ENCODE peak calls at places on chromosomes 16 and 17, in six cellular contexts. G is lung, D is HCT116, F is fibroblast of lung, Y is OCI-LY7, M is cardiac muscle cell. X is an unnamed sample.
A peak's percentile ranks its signal among the peaks of the same experiment; 100 is the strongest.

GRCh38 chr16:81678326-81679095 is 100.6 kb upstream of the PLCG2 start:
- DNase-seq in M (no peak), F (no peak), G (no peak), Y (no peak), D (no peak), X (no peak)

GRCh38 chr16:3054965-3055733 is 8.8 kb downstream of the MMP25 start:
- DNase-seq in D (no peak), M (no peak), G (no peak), F (no peak), Y (peak; percentile 72), X (no peak)

GRCh38 chr16:86882586-86883280 is 304.4 kb downstream of the FOXL1 start:
- DNase-seq in G (no peak), Y (no peak), D (no peak), F (peak; percentile 73), M (peak; percentile 58), X (no peak)

GRCh38 chr17:73301359-73301758 is 10.4 kb downstream of the CDC42EP4 start:
- DNase-seq in D (no peak), Y (no peak), F (no peak), G (no peak), M (no peak), X (no peak)

GRCh38 chr16:50668368-50669008 is 12.6 kb downstream of the SNX20 start:
- DNase-seq in Y (no peak), F (no peak), G (peak; percentile 61), M (no peak), D (no peak), X (no peak)

GRCh38 chr17:79026345-79027273 is 2.6 kb downstream of the C1QTNF1 start:
- DNase-seq in F (peak; percentile 74), G (no peak), D (peak; percentile 61), Y (no peak), M (no peak), X (peak; percentile 74)

GRCh38 chr17:76053230-76054111 is 18.8 kb downstream of the SRP68 start:
- DNase-seq in M (peak; percentile 71), Y (no peak), F (peak; percentile 58), G (peak; percentile 72), D (peak; percentile 80), X (no peak)

GRCh38 chr17:66462010-66462409 is 159.6 kb downstream of the PRKCA start:
- DNase-seq in F (peak; percentile 43), G (no peak), Y (no peak), M (no peak), D (no peak), X (peak; percentile 59)

GRCh38 chr17:16488572-16488997 is 3.4 kb downstream of the LRRC75A start:
- DNase-seq in D (no peak), Y (peak; percentile 18), G (no peak), F (no peak), M (peak; percentile 59), X (peak; percentile 68)

GRCh38 chr17:37147301-37147812 is 198.6 kb downstream of the AATF start:
- DNase-seq in F (no peak), G (no peak), D (no peak), Y (peak; percentile 69), M (no peak), X (no peak)

GRCh38 chr17:65356524-65356923 is 204.9 kb downstream of the AXIN2 start:
- DNase-seq in Y (no peak), F (no peak), D (no peak), M (no peak), G (no peak), X (no peak)

GRCh38 chr17:79915850-79916430 is 76.7 kb upstream of the CBX4 start:
- DNase-seq in G (peak; percentile 67), Y (peak; percentile 51), F (peak; percentile 55), D (peak; percentile 72), M (peak; percentile 34), X (peak; percentile 85)

GRCh38 chr17:77388384-77389306 is 247.9 kb downstream of the SEC14L1 start:
- DNase-seq in M (no peak), F (no peak), Y (no peak), G (no peak), D (no peak), X (no peak)

GRCh38 chr17:68289936-68290267 is 1.0 kb downstream of the SLC16A6 start:
- DNase-seq in D (no peak), Y (no peak), M (no peak), F (no peak), G (no peak), X (no peak)

GRCh38 chr16:16138034-16138635 is 85.2 kb downstream of the ABCC6 start:
- DNase-seq in F (no peak), D (no peak), Y (no peak), M (no peak), G (no peak), X (no peak)

GRCh38 chr16:26816885-26817571 is 249.7 kb upstream of the C16orf82 start:
- DNase-seq in Y (no peak), D (no peak), F (peak; percentile 82), M (no peak), G (no peak), X (no peak)

GRCh38 chr17:73957564-73957963 is 245.9 kb upstream of the RPL38 start:
- DNase-seq in G (no peak), M (no peak), Y (no peak), D (no peak), F (no peak), X (peak; percentile 44)

GRCh38 chr16:88764913-88765349 is 20.1 kb downstream of the PIEZO1 start:
- DNase-seq in F (no peak), D (no peak), G (peak; percentile 83), M (peak; percentile 52), Y (no peak), X (no peak)

GRCh38 chr17:42555122-42555622 is 2.4 kb downstream of the HSD17B1 start:
- DNase-seq in F (no peak), Y (no peak), D (no peak), G (no peak), M (no peak), X (no peak)

GRCh38 chr17:37541880-37542675 is 52.4 kb downstream of the DUSP14 start:
- DNase-seq in Y (no peak), M (no peak), F (peak; percentile 80), G (no peak), D (no peak), X (no peak)

GRCh38 chr16:85335584-85336492 is 223.6 kb upstream of the CIBAR2 start:
- DNase-seq in Y (no peak), F (peak; percentile 42), G (no peak), D (no peak), M (no peak), X (peak; percentile 72)

GRCh38 chr17:20098314-20098713 is 89.2 kb downstream of the SPECC1 start:
- DNase-seq in Y (no peak), M (no peak), D (no peak), G (no peak), F (no peak), X (no peak)

GRCh38 chr17:14784997-14785696 is 480.0 kb downstream of the PMP22 start:
- DNase-seq in D (no peak), G (no peak), M (no peak), F (no peak), Y (peak; percentile 65), X (no peak)

GRCh38 chr16:68402748-68403040 is 45.6 kb downstream of the SMPD3 start:
- DNase-seq in G (no peak), M (no peak), F (no peak), D (no peak), Y (no peak), X (no peak)

GRCh38 chr16:16092925-16093624 is 130.2 kb downstream of the ABCC6 start:
- DNase-seq in M (no peak), Y (no peak), D (no peak), G (peak; percentile 32), F (peak; percentile 86), X (no peak)

GRCh38 chr16:11327277-11328171 is 17.7 kb upstream of the RMI2 start:
- DNase-seq in M (no peak), F (no peak), Y (peak; percentile 44), G (no peak), D (no peak), X (peak; percentile 66)

GRCh38 chr17:79798296-79799173 is 1.7 kb upstream of the CBX8 start:
- DNase-seq in G (no peak), F (no peak), M (no peak), Y (no peak), D (no peak), X (no peak)

GRCh38 chr16:50945136-50945535 is 203.2 kb downstream of the CYLD start:
- DNase-seq in G (no peak), F (no peak), D (no peak), Y (no peak), M (peak; percentile 14), X (no peak)

GRCh38 chr17:2237960-2238359 is 65.6 kb downstream of the SMG6 start:
- DNase-seq in Y (no peak), F (no peak), G (no peak), M (no peak), D (no peak), X (no peak)
- H3K36me3 ChIP-seq in Y (peaks cover 38% of the 10 kb centered on the region), F (no peaks in the 10 kb centered on the region), G (peaks cover 3% of the 10 kb centered on the region), M (peaks cover 3% of the 10 kb centered on the region), D (peaks cover 5% of the 10 kb centered on the region), X (no peaks in the 10 kb centered on the region)

GRCh38 chr16:4538067-4538385 is 547 bp downstream of the CDIP1 start:
- DNase-seq in D (no peak), F (no peak), G (no peak), M (no peak), Y (no peak), X (no peak)

GRCh38 chr16:4537376-4538066 is 1.1 kb downstream of the CDIP1 start:
- DNase-seq in F (no peak), G (no peak), M (peak; percentile 35), Y (no peak), D (no peak), X (peak; percentile 59)

GRCh38 chr16:4535627-4536108 is 2.9 kb downstream of the CDIP1 start:
- DNase-seq in M (no peak), Y (no peak), D (no peak), G (no peak), F (no peak), X (no peak)

GRCh38 chr16:4538386-4539235 is at the start of gene CDIP1:
- DNase-seq in G (peak; percentile 97), F (peak; percentile 96), M (peak; percentile 95), D (peak; percentile 89), Y (peak; percentile 97), X (peak; percentile 98)

DNA sequence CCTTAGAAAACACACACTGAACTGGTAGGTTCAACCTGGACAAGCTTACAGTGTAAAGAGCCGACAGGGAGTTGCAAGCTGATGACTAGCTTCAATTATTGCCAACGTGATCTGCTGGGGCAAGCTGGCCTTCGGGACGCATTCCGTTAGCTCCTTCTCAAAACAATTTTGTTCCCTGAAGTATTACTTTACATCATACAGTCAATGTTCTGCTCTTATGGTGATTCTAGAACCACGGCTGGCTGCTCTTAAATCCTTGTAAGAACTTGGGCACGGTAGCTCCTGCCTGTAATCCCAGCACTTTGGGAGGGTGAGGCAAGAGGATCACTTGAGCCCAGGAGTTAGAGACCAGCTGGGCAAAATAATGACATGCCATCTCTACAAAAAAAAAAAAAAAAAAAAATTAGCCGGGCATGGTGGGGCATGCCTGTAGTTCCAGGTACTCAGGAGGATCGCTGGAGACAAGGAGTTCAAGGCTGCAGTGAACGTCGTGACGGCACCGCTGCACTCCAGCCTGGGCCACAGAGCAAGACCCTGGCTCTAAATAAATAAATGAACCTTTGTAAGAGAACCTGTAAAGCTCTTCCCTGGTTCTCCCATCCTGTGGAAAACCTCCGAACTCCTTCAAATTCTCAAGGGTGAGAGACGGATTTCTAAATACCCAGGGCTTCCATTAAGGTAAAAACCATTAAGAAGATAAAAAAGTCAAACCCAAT is 2.0 kb downstream of the CDIP1 start:
- DNase-seq in G (no peak), D (no peak), Y (no peak), F (no peak), M (no peak), X (no peak)
- H3K4me3 ChIP-seq in G (no peak overlapping the region), D (no peak overlapping the region), Y (no peak overlapping the region), F (no peak overlapping the region), M (no peak overlapping the region), X (no peak overlapping the region)

GRCh38 chr17:1050996-1051925 is 54.3 kb downstream of the TIMM22 start:
- DNase-seq in G (no peak), F (no peak), M (no peak), Y (no peak), D (no peak), X (peak; percentile 25)
- TF ChIP-seq CTCF in G (no peak), F (no peak), M (no peak), Y (no peak), D (no peak), X (no peak)

GRCh38 chr17:81687770-81688541 is 4.1 kb downstream of the HGS start:
- DNase-seq in G (no peak), D (no peak), M (no peak), Y (no peak), F (no peak), X (no peak)
- H3K36me3 ChIP-seq in G (peaks cover 8% of the 10 kb centered on the region), D (peaks cover 75% of the 10 kb centered on the region), M (peaks cover 27% of the 10 kb centered on the region), Y (peaks cover 76% of the 10 kb centered on the region), F (peaks cover 55% of the 10 kb centered on the region), X (peaks cover 29% of the 10 kb centered on the region)